ENCODE peak calls at places on chromosomes 2 and 18, in five cellular contexts. D is stimulated activated CD4-positive, alpha-beta T cell treated with anti-CD3 and anti-CD28 coated beads, Interleukin-4, amount 100 ng/mL, for 48 hours; I is NCI-H2029 treated with DMSO at 0.1 percent for 48 hours; H is ELR; P is GM13977. G is an unnamed sample.

GRCh38 chr2:165161510-165161909 is 42.3 kb downstream of the SCN3A start:
- DNase-seq in H (peak), I (no peak), P (no peak), D (no peak), G (no peak)

GRCh38 chr2:20198001-20198400 is 26.9 kb downstream of the SDC1 start:
- DNase-seq in I (peak), P (no peak), D (no peak), H (no peak), G (no peak)

GRCh38 chr2:134897932-134898331 is 20.7 kb upstream of the CCNT2 start:
- DNase-seq in H (peak), D (no peak), P (no peak), I (no peak), G (no peak)

GRCh38 chr18:10526211-10526949 is 553 bp downstream of the NAPG start:
- DNase-seq in P (peak), I (no peak), H (peak), D (peak), G (peak)

GRCh38 chr2:195575879-195576391 is 81.1 kb upstream of the SLC39A10 start:
- DNase-seq in P (peak), H (peak), D (no peak), I (no peak), G (no peak)

GRCh38 chr18:39805218-39805617 is 2149.8 kb upstream of the PIK3C3 start:
- DNase-seq in I (peak), H (no peak), P (no peak), D (no peak), G (no peak)

GRCh38 chr18:74013955-74014354 is 133.7 kb downstream of the FBXO15 start:
- DNase-seq in I (no peak), P (no peak), H (peak), D (no peak), G (no peak)

GRCh38 chr2:237096201-237096600 is 10.5 kb downstream of the COPS8 start:
- DNase-seq in D (no peak), H (peak), P (no peak), I (no peak), G (peak)

GRCh38 chr2:12547771-12548170 is 169.0 kb upstream of the TRIB2 start:
- DNase-seq in H (no peak), D (no peak), P (no peak), I (no peak), G (no peak)

GRCh38 chr2:240875228-240876034 is 6.8 kb downstream of the AGXT start:
- DNase-seq in D (no peak), P (no peak), I (no peak), H (no peak), G (no peak)

GRCh38 chr2:86307431-86307830 is 30.0 kb downstream of the REEP1 start:
- DNase-seq in D (no peak), I (no peak), P (no peak), H (no peak), G (no peak)

GRCh38 chr2:73009177-73009839 is 62.2 kb downstream of the SFXN5 start:
- DNase-seq in I (no peak), H (no peak), P (no peak), D (no peak), G (no peak)

GRCh38 chr18:77622009-77622692 is 372.5 kb downstream of the GALR1 start:
- DNase-seq in I (no peak), H (no peak), D (no peak), P (no peak), G (no peak)

GRCh38 chr2:66228128-66228547 is 206.8 kb upstream of the MEIS1 start:
- DNase-seq in H (no peak), D (no peak), P (no peak), I (no peak), G (no peak)

GRCh38 chr18:10971717-10972116 is 177.7 kb downstream of the PIEZO2 start:
- DNase-seq in I (no peak), H (no peak), D (no peak), P (no peak), G (no peak)